ENCODE peak calls at places on chromosomes 2 and 18, in five cellular contexts. C is HL-60, Y is spleen, U is HCT116, O is transverse colon. R is an unnamed sample.

GRCh38 chr2:207792244-207792785 is 22.6 kb upstream of the FZD5 start:
- DNase-seq in C (peak; percentile 53), Y (no peak), U (peak; percentile 69), O (no peak), R (peak; percentile 36)

GRCh38 chr18:48832961-48833700 is 117.6 kb downstream of the SMAD7 start:
- DNase-seq in C (peak; percentile 73), Y (peak; percentile 77), U (peak; percentile 84), O (peak; percentile 74), R (peak; percentile 77)

GRCh38 chr2:20071397-20072383 is 20.3 kb upstream of the LAPTM4A start:
- DNase-seq in C (no peak), Y (no peak), U (no peak), O (no peak), R (no peak)

GRCh38 chr2:213232649-213233437 is 51.4 kb upstream of the SPAG16 start:
- DNase-seq in C (peak; percentile 84), Y (peak; percentile 78), U (no peak), O (no peak), R (no peak)

GRCh38 chr2:102428573-102428972 is 5.6 kb downstream of the IL18RAP start:
- DNase-seq in C (no peak), Y (no peak), U (no peak), O (no peak), R (no peak)

GRCh38 chr2:128440087-128440665 is 121.5 kb upstream of the HS6ST1 start:
- DNase-seq in C (no peak), Y (no peak), U (no peak), O (no peak), R (no peak)

GRCh38 chr2:75503048-75503607 is 57.6 kb downstream of the EVA1A start:
- DNase-seq in C (no peak), Y (no peak), U (no peak), O (no peak), R (no peak)

GRCh38 chr18:64720781-64721464 is 572.0 kb upstream of the LINC00305 start:
- DNase-seq in C (no peak), Y (no peak), U (no peak), O (peak; percentile 46), R (no peak)

GRCh38 chr18:61825386-61825785 is 67.4 kb downstream of the RNF152 start:
- DNase-seq in C (no peak), Y (no peak), U (no peak), O (no peak), R (no peak)

GRCh38 chr2:5368263-5368662 is 323.9 kb upstream of the SOX11 start:
- DNase-seq in C (no peak), Y (no peak), U (no peak), O (no peak), R (no peak)

GRCh38 chr2:5374736-5375135 is 317.4 kb upstream of the SOX11 start:
- DNase-seq in C (no peak), Y (no peak), U (no peak), O (no peak), R (no peak)

GRCh38 chr2:5367321-5367720 is 324.9 kb upstream of the SOX11 start:
- DNase-seq in C (no peak), Y (no peak), U (no peak), O (no peak), R (peak; percentile 8)

DNA sequence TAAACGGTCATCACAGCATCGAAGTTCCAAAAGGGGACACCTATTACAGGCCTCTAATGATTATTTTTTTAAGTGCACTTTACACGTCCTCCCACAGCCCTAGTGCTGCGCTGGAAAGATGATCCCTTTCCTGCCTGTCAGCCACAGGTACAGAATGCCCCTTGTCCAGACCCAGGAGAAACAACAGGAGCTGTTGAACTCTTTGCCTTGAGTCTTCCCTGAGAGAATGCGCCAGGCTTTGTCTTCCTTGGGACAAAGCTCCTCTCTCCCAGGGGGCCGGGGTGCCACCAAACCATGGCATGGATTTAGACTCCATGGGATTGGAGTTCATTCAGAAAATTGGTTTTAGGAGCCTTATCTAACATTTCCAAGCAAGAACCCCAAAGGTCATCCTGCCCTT is 319.0 kb upstream of the SOX11 start:
- DNase-seq in C (no peak), Y (no peak), U (no peak), O (no peak), R (no peak)
- H3K4me3 ChIP-seq in C (no peak overlapping the region), Y (no peak overlapping the region), U (no peak overlapping the region), O (no peak overlapping the region), R (no peak overlapping the region)

GRCh38 chr18:12012697-12013096 is 31.4 kb downstream of the IMPA2 start:
- DNase-seq in C (no peak), Y (no peak), U (no peak), O (no peak), R (no peak)
- TF ChIP-seq POLR2AphosphoS5 in C (no peak), Y (no peak), U (no peak), O (no peak), R (no peak)

GRCh38 chr2:6990871-6991270 is 73.7 kb downstream of the RNF144A start:
- DNase-seq in C (no peak), Y (no peak), U (no peak), O (no peak), R (no peak)

GRCh38 chr2:6995406-6996117 is 78.3 kb downstream of the RNF144A start:
- DNase-seq in C (no peak), Y (no peak), U (no peak), O (no peak), R (no peak)

GRCh38 chr2:6992821-6993228 is 75.6 kb downstream of the RNF144A start:
- DNase-seq in C (no peak), Y (no peak), U (no peak), O (no peak), R (no peak)

GRCh38 chr2:6994569-6994968 is 77.4 kb downstream of the RNF144A start:
- DNase-seq in C (no peak), Y (no peak), U (no peak), O (no peak), R (no peak)

GRCh38 chr2:6993230-6993640 is 76.0 kb downstream of the RNF144A start:
- DNase-seq in C (no peak), Y (peak; percentile 83), U (no peak), O (no peak), R (no peak)
- H3K27ac ChIP-seq in C (no peak overlapping the region), Y (peak overlapping the region; percentile 73), U (no peak overlapping the region), O (peak overlapping the region; percentile 11), R (peak overlapping the region; percentile 4)

DNA sequence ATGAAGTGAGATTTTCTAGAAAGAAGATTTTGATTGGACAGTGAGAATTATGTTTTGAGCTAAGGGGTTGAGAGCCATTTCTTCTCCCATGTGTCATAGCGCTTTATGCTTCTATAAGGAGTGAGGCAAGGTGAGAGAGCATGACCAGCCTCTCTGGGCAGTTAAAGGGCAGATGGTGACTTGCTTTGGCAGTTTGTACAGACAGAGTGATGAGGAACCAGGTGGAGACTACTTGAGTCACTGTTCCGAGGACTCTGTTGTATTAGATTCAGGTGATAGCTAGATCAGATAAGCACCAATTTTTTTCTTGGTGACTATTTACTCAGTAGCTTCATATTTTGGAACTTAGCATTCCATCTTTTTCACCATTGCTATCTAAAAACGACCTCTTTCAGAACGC is 4.5 kb downstream of the CRIM1 start:
- DNase-seq in C (no peak), Y (no peak), U (no peak), O (no peak), R (no peak)
- H3K4me3 ChIP-seq in C (no peak overlapping the region), Y (no peak overlapping the region), U (no peak overlapping the region), O (no peak overlapping the region), R (no peak overlapping the region)

GRCh38 chr2:54672587-54673456 is 50.6 kb upstream of the EML6 start:
- DNase-seq in C (no peak), Y (no peak), U (no peak), O (peak; percentile 28), R (no peak)

GRCh38 chr2:54675738-54676137 is 47.7 kb upstream of the EML6 start:
- DNase-seq in C (no peak), Y (no peak), U (no peak), O (no peak), R (no peak)

GRCh38 chr2:54675281-54675680 is 48.2 kb upstream of the EML6 start:
- DNase-seq in C (no peak), Y (no peak), U (no peak), O (no peak), R (no peak)

GRCh38 chr2:54671875-54672586 is 51.4 kb upstream of the EML6 start:
- DNase-seq in C (no peak), Y (no peak), U (no peak), O (no peak), R (no peak)

DNA sequence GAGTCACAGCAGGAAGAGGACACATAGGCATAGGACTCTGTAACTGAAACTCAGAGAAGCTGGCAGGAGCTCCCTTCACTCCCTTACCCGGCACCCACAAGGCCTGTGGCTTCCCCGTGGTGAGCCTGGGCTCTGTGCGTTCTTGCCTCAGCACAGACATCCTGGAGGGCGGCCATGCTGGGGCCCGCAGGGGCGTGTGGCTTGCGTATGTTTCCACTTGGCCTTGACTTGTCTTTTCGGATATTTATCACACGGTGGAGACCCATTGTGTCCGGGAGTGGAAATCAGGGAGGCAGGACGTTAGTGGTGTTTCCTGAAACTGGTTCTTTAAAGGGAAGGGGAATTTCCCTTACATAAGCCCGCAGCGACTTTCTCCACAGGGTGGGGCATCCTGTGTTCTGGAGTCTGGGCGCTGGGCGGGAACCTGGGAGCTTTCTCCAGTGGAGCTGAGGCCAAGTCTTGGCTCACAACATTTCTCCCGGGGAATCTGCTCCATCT is 49.9 kb upstream of the EML6 start:
- DNase-seq in C (no peak), Y (peak; percentile 90), U (no peak), O (peak; percentile 79), R (peak; percentile 90)
- TF ChIP-seq POLR2AphosphoS5 in C (no peak), Y (peak; percentile 82), U (no peak), O (peak; percentile 36), R (peak; percentile 87)

GRCh38 chr2:7646024-7646423 is 728.8 kb downstream of the RNF144A start:
- DNase-seq in C (no peak), Y (no peak), U (no peak), O (no peak), R (no peak)

GRCh38 chr2:7649461-7650228 is 732.4 kb downstream of the RNF144A start:
- DNase-seq in C (no peak), Y (no peak), U (no peak), O (no peak), R (no peak)

GRCh38 chr2:7648381-7648780 is 731.2 kb downstream of the RNF144A start:
- DNase-seq in C (no peak), Y (no peak), U (no peak), O (no peak), R (no peak)

GRCh38 chr2:7646661-7647060 is 729.4 kb downstream of the RNF144A start:
- DNase-seq in C (no peak), Y (no peak), U (no peak), O (no peak), R (no peak)
- H3K27ac ChIP-seq in C (no peak overlapping the region), Y (no peak overlapping the region), U (no peak overlapping the region), O (no peak overlapping the region), R (no peak overlapping the region)

GRCh38 chr2:105397025-105397722 is 1.7 kb downstream of the FHL2 start:
- DNase-seq in C (no peak), Y (no peak), U (peak; percentile 60), O (peak; percentile 11), R (no peak)
- H3K4me3 ChIP-seq in C (no peak overlapping the region), Y (peak overlapping the region; percentile 44), U (peak overlapping the region; percentile 92), O (peak overlapping the region; percentile 76), R (no peak overlapping the region)

GRCh38 chr2:99139003-99139402 is 2.5 kb upstream of the C2orf15 start:
- DNase-seq in C (no peak), Y (no peak), U (no peak), O (no peak), R (no peak)

GRCh38 chr2:99141110-99142108 is at the start of gene C2orf15:
- DNase-seq in C (peak; percentile 94), Y (peak; percentile 100), U (peak; percentile 87), O (peak; percentile 98), R (peak; percentile 98)

GRCh38 chr2:99140056-99140859 is 1.2 kb upstream of the C2orf15 start:
- DNase-seq in C (no peak), Y (no peak), U (no peak), O (no peak), R (no peak)

GRCh38 chr2:99140860-99141109 is 722 bp upstream of the C2orf15 start:
- DNase-seq in C (no peak), Y (no peak), U (peak; percentile 8), O (no peak), R (no peak)
- TF ChIP-seq POLR2AphosphoS5 in C (no peak), Y (no peak), U (no peak), O (no peak), R (no peak)

R was measured in upper lobe of left lung.